ENCODE peak calls at places on chromosomes 4 and X, in four cellular contexts. R is K562, N is HepG2, J is GM12878. G is an unnamed sample.

GRCh38 chr4:77819409-77819835 is 254 bp upstream of the CNOT6L start:
- DNase-seq in R (peak; percentile 35), N (no peak), J (no peak), G (peak; percentile 73)

GRCh38 chrX:40012039-40012799 is 85.5 kb downstream of the BCOR start:
- DNase-seq in R (no peak), N (peak; percentile 63), J (no peak), G (no peak)

GRCh38 chrX:16320765-16321355 is 153.6 kb downstream of the MAGEB17 start:
- DNase-seq in R (no peak), N (no peak), J (no peak), G (no peak)

GRCh38 chr4:75892508-75892907 is 9.7 kb downstream of the PPEF2 start:
- DNase-seq in R (peak; percentile 57), N (no peak), J (no peak), G (peak; percentile 38)

GRCh38 chrX:150051096-150051495 is 112.8 kb upstream of the EOLA2 start:
- DNase-seq in R (no peak), N (no peak), J (no peak), G (no peak)

GRCh38 chrX:112043997-112044396 is 38.6 kb downstream of the TRPC5 start:
- DNase-seq in R (peak; percentile 4), N (no peak), J (no peak), G (peak; percentile 14)

GRCh38 chr4:143641406-143641805 is 59.1 kb downstream of the FREM3 start:
- DNase-seq in R (no peak), N (no peak), J (no peak), G (no peak)

GRCh38 chrX:136354201-136354600 is 53.4 kb downstream of the ADGRG4 start:
- DNase-seq in R (no peak), N (no peak), J (no peak), G (no peak)

GRCh38 chrX:48831136-48831908 is 4.1 kb downstream of the PCSK1N start:
- DNase-seq in R (no peak), N (no peak), J (no peak), G (peak; percentile 12)

DNA sequence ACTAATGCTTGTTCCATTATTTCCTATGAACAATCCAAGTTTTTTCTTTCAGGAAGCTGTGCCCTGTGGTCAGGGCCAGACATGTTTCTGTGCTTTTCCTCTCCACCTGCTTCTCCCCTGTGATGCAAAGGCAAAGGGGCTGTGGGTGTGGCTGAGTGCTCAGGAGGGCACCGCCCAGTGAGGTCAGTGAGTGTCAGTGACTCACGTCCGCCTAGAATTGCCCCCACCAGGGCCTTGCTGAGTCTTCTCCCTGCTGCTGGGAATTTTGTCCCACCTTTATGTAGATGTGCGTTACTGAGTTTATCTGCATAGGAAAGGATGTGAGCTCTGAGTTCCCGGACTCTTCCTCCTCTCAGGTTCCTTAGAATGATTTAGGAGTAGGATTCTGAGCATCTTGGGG is 283.2 kb downstream of the DCHS2 start:
- DNase-seq in R (peak; percentile 51), N (no peak), J (no peak), G (no peak)
- TF ChIP-seq YY1 in R (no peak), N (no peak), J (no peak), G (no peak)

GRCh38 chr4:53614616-53615015 is 23.3 kb upstream of the LNX1 start:
- DNase-seq in R (no peak), N (no peak), J (no peak), G (no peak)

GRCh38 chr4:53617101-53617680 is 25.9 kb upstream of the LNX1 start:
- DNase-seq in R (no peak), N (no peak), J (no peak), G (no peak)

GRCh38 chr4:53608649-53609048 is 17.4 kb upstream of the LNX1 start:
- DNase-seq in R (no peak), N (no peak), J (no peak), G (no peak)

GRCh38 chr4:53616219-53616618 is 24.9 kb upstream of the LNX1 start:
- DNase-seq in R (no peak), N (no peak), J (no peak), G (no peak)

GRCh38 chr4:53613428-53613827 is 22.1 kb upstream of the LNX1 start:
- DNase-seq in R (no peak), N (no peak), J (no peak), G (no peak)
- TF ChIP-seq CHD2 in R (no peak), N (no peak), J (no peak), G (no peak)

GRCh38 chr4:21768349-21769310 is 179.9 kb downstream of the KCNIP4 start:
- DNase-seq in R (peak; percentile 16), N (peak; percentile 28), J (no peak), G (peak; percentile 18)
- TF ChIP-seq FOXM1 in R (no peak), N (no peak), J (no peak), G (no peak)

GRCh38 chr4:91280551-91281290 is 1023.0 kb upstream of the GRID2 start:
- DNase-seq in R (no peak), N (no peak), J (no peak), G (no peak)

GRCh38 chr4:91285485-91285884 is 1018.3 kb upstream of the GRID2 start:
- DNase-seq in R (no peak), N (no peak), J (no peak), G (no peak)

GRCh38 chr4:91282217-91282616 is 1021.5 kb upstream of the GRID2 start:
- DNase-seq in R (no peak), N (no peak), J (no peak), G (no peak)

GRCh38 chr4:91283726-91284125 is 1020.0 kb upstream of the GRID2 start:
- DNase-seq in R (no peak), N (no peak), J (no peak), G (no peak)

GRCh38 chr4:91284480-91284879 is 1019.3 kb upstream of the GRID2 start:
- DNase-seq in R (no peak), N (no peak), J (no peak), G (no peak)
- TF ChIP-seq YY1 in R (no peak), N (no peak), J (no peak), G (no peak)

DNA sequence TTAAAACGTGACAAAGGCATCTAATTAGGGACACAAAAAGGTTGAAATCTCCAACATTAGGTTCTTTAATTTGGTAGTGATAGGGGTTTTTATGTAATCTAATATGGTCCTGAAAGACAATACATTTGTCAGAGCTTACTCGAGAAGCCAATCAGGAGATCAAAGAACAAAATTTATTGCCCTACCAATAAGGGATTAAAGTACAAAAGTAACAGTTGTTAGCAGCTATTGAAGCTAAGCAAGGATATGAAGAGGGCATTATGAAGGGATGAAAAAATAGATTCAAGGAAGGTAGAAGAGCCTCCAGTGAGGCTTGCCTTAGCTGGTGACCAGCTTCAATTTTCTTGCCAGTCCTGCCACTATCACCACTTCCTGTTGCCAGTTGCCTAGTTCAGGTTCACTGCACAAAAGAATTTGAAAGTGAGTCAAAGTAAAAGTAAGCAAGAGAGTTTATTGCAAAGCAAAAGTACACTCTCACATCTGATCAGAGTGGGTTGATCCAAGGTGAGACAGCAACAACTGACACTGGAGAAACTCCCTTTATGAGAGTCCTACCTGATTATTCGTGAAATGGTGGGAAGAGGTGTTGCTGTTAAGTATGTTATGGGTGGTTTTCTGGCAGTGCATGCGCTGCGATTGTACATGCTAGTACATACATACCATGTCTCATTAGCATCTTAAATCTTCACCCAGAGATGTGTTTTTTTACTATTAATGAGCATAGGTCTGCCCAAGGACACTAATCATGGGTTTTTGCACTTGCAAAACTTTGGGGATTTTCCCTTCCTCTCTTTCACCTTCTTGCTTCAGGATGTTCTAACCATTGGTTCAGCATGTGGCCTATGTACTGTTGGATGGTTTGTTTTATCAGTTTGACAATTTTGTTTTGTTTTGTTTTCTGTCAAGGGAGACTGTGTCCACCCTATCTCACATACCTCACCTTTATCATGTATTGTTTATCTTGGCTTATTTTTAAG is 263.2 kb upstream of the ITM2A start:
- DNase-seq in R (no peak), N (no peak), J (peak; percentile 47), G (no peak)
- TF ChIP-seq CHD2 in R (no peak), N (no peak), J (no peak), G (no peak)

G was measured in SK-N-SH.